ENCODE peak calls at places on chromosome 11, in four cellular contexts. One of them, this sample, is unnamed.

GRCh38 chr11:94809251-94809650 is 41.1 kb downstream of the AMOTL1 start:
- DNase-seq in OCI-LY7: no peak
- DNase-seq in heart left ventricle: no peak
- DNase-seq in A549: no peak
- DNase-seq in this sample: no peak

GRCh38 chr11:124865181-124865901 is at the start of gene ROBO3:
- DNase-seq in OCI-LY7: no peak
- DNase-seq in heart left ventricle: peak
- DNase-seq in A549: no peak
- DNase-seq in this sample: no peak

GRCh38 chr11:2314525-2315394 is 12.9 kb downstream of the TSPAN32 start:
- DNase-seq in OCI-LY7: no peak
- DNase-seq in heart left ventricle: peak
- DNase-seq in A549: no peak
- DNase-seq in this sample: peak

GRCh38 chr11:10893713-10894112 is 35.9 kb upstream of the ZBED5 start:
- DNase-seq in OCI-LY7: no peak
- DNase-seq in heart left ventricle: peak
- DNase-seq in A549: peak
- DNase-seq in this sample: peak

GRCh38 chr11:1757861-1758610 is 5.7 kb downstream of the CTSD start:
- DNase-seq in OCI-LY7: no peak
- DNase-seq in heart left ventricle: no peak
- DNase-seq in A549: no peak
- DNase-seq in this sample: no peak

GRCh38 chr11:6900327-6900999 is 8.2 kb upstream of the OR2D2 start:
- DNase-seq in OCI-LY7: peak
- DNase-seq in heart left ventricle: no peak
- DNase-seq in A549: no peak
- DNase-seq in this sample: no peak

GRCh38 chr11:121086866-121087265 is 14.2 kb upstream of the TECTA start:
- DNase-seq in OCI-LY7: no peak
- DNase-seq in heart left ventricle: no peak
- DNase-seq in A549: no peak
- DNase-seq in this sample: no peak

GRCh38 chr11:22508691-22509090 is 116.9 kb downstream of the FANCF start:
- DNase-seq in OCI-LY7: no peak
- DNase-seq in heart left ventricle: no peak
- DNase-seq in A549: no peak
- DNase-seq in this sample: no peak

GRCh38 chr11:85626496-85626895 is 648 bp downstream of the DLG2 start:
- DNase-seq in OCI-LY7: no peak
- DNase-seq in heart left ventricle: no peak
- DNase-seq in A549: no peak
- DNase-seq in this sample: peak

GRCh38 chr11:66489636-66490035 is 9.4 kb downstream of the DPP3 start:
- DNase-seq in OCI-LY7: no peak
- DNase-seq in heart left ventricle: peak
- DNase-seq in A549: no peak
- DNase-seq in this sample: no peak

GRCh38 chr11:697028-697491 is 1.4 kb downstream of the TMEM80 start:
- DNase-seq in OCI-LY7: peak
- DNase-seq in heart left ventricle: no peak
- DNase-seq in A549: no peak
- DNase-seq in this sample: peak

GRCh38 chr11:87666730-87667129 is 508.5 kb downstream of the RAB38 start:
- DNase-seq in OCI-LY7: no peak
- DNase-seq in heart left ventricle: no peak
- DNase-seq in A549: no peak
- DNase-seq in this sample: no peak

GRCh38 chr11:2940166-2940929 is 11.1 kb upstream of the PHLDA2 start:
- DNase-seq in OCI-LY7: no peak
- DNase-seq in heart left ventricle: peak
- DNase-seq in A549: peak
- DNase-seq in this sample: peak

GRCh38 chr11:47950396-47950795 is 30.0 kb upstream of the PTPRJ start:
- DNase-seq in OCI-LY7: peak
- DNase-seq in heart left ventricle: no peak
- DNase-seq in A549: no peak
- DNase-seq in this sample: no peak

GRCh38 chr11:68090706-68091105 is 30.5 kb downstream of the CHKA start:
- DNase-seq in OCI-LY7: peak
- DNase-seq in heart left ventricle: peak
- DNase-seq in A549: no peak
- DNase-seq in this sample: peak

GRCh38 chr11:59899532-59899931 is 20.9 kb downstream of the OOSP3 start:
- DNase-seq in OCI-LY7: no peak
- DNase-seq in heart left ventricle: no peak
- DNase-seq in A549: no peak
- DNase-seq in this sample: no peak

GRCh38 chr11:84800755-84801346 is 826.3 kb downstream of the DLG2 start:
- DNase-seq in OCI-LY7: no peak
- DNase-seq in heart left ventricle: no peak
- DNase-seq in A549: peak
- DNase-seq in this sample: no peak

GRCh38 chr11:290621-291231 is 1.8 kb downstream of the PGGHG start:
- DNase-seq in OCI-LY7: no peak
- DNase-seq in heart left ventricle: no peak
- DNase-seq in A549: no peak
- DNase-seq in this sample: peak

GRCh38 chr11:24900960-24901549 is 404.2 kb downstream of the LUZP2 start:
- DNase-seq in OCI-LY7: no peak
- DNase-seq in heart left ventricle: no peak
- DNase-seq in A549: no peak
- DNase-seq in this sample: no peak

GRCh38 chr11:2074266-2074825 is 64.8 kb downstream of the IGF2 start:
- DNase-seq in OCI-LY7: peak
- DNase-seq in heart left ventricle: no peak
- DNase-seq in A549: no peak
- DNase-seq in this sample: no peak

GRCh38 chr11:26651916-26652315 is 69.9 kb downstream of the SLC5A12 start:
- DNase-seq in OCI-LY7: no peak
- DNase-seq in heart left ventricle: no peak
- DNase-seq in A549: no peak
- DNase-seq in this sample: no peak

GRCh38 chr11:103529217-103529684 is 420.0 kb downstream of the DYNC2H1 start:
- DNase-seq in OCI-LY7: no peak
- DNase-seq in heart left ventricle: no peak
- DNase-seq in A549: peak
- DNase-seq in this sample: no peak

GRCh38 chr11:70072471-70073187 is 5.5 kb upstream of the ANO1 start:
- DNase-seq in OCI-LY7: no peak
- DNase-seq in heart left ventricle: no peak
- DNase-seq in A549: no peak
- DNase-seq in this sample: no peak

GRCh38 chr11:107707807-107708206 is 4.0 kb downstream of the SLN start:
- DNase-seq in OCI-LY7: no peak
- DNase-seq in heart left ventricle: no peak
- DNase-seq in A549: no peak
- DNase-seq in this sample: no peak

GRCh38 chr11:119721129-119722120 is 7.6 kb downstream of the NECTIN1 start:
- DNase-seq in OCI-LY7: no peak
- DNase-seq in heart left ventricle: peak
- DNase-seq in A549: peak
- DNase-seq in this sample: no peak

GRCh38 chr11:66626382-66626781 is 10.0 kb downstream of the RBM14 start:
- DNase-seq in OCI-LY7: no peak
- DNase-seq in heart left ventricle: no peak
- DNase-seq in A549: no peak
- DNase-seq in this sample: no peak

GRCh38 chr11:74024630-74025029 is 15.7 kb upstream of the UCP3 start:
- DNase-seq in OCI-LY7: no peak
- DNase-seq in heart left ventricle: peak
- DNase-seq in A549: no peak
- DNase-seq in this sample: peak

GRCh38 chr11:117016246-117016645 is 82.0 kb downstream of the SIK3 start:
- DNase-seq in OCI-LY7: no peak
- DNase-seq in heart left ventricle: no peak
- DNase-seq in A549: no peak
- DNase-seq in this sample: no peak

GRCh38 chr11:78038697-78039313 is 15.7 kb upstream of the KCTD14 start:
- DNase-seq in OCI-LY7: no peak
- DNase-seq in heart left ventricle: no peak
- DNase-seq in A549: no peak
- DNase-seq in this sample: peak

GRCh38 chr11:116984186-116984585 is 114.0 kb downstream of the SIK3 start:
- DNase-seq in OCI-LY7: no peak
- DNase-seq in heart left ventricle: no peak
- DNase-seq in A549: no peak
- DNase-seq in this sample: no peak

GRCh38 chr11:132943737-132944556 is 588.4 kb downstream of the OPCML start:
- DNase-seq in OCI-LY7: no peak
- DNase-seq in heart left ventricle: no peak
- DNase-seq in A549: no peak
- DNase-seq in this sample: no peak
- H3K4me3 ChIP-seq in OCI-LY7: no peak
- H3K4me3 ChIP-seq in heart left ventricle: peak
- H3K4me3 ChIP-seq in A549: no peak
- H3K4me3 ChIP-seq in this sample: no peak

GRCh38 chr11:128288368-128288767 is 299.0 kb downstream of the ETS1 start:
- DNase-seq in OCI-LY7: no peak
- DNase-seq in heart left ventricle: no peak
- DNase-seq in A549: no peak
- DNase-seq in this sample: no peak

GRCh38 chr11:128291043-128291442 is 296.3 kb downstream of the ETS1 start:
- DNase-seq in OCI-LY7: peak
- DNase-seq in heart left ventricle: no peak
- DNase-seq in A549: no peak
- DNase-seq in this sample: no peak

GRCh38 chr11:128291835-128292234 is 295.5 kb downstream of the ETS1 start:
- DNase-seq in OCI-LY7: peak
- DNase-seq in heart left ventricle: no peak
- DNase-seq in A549: no peak
- DNase-seq in this sample: no peak

GRCh38 chr11:128289048-128289447 is 298.3 kb downstream of the ETS1 start:
- DNase-seq in OCI-LY7: no peak
- DNase-seq in heart left ventricle: no peak
- DNase-seq in A549: no peak
- DNase-seq in this sample: no peak

DNA sequence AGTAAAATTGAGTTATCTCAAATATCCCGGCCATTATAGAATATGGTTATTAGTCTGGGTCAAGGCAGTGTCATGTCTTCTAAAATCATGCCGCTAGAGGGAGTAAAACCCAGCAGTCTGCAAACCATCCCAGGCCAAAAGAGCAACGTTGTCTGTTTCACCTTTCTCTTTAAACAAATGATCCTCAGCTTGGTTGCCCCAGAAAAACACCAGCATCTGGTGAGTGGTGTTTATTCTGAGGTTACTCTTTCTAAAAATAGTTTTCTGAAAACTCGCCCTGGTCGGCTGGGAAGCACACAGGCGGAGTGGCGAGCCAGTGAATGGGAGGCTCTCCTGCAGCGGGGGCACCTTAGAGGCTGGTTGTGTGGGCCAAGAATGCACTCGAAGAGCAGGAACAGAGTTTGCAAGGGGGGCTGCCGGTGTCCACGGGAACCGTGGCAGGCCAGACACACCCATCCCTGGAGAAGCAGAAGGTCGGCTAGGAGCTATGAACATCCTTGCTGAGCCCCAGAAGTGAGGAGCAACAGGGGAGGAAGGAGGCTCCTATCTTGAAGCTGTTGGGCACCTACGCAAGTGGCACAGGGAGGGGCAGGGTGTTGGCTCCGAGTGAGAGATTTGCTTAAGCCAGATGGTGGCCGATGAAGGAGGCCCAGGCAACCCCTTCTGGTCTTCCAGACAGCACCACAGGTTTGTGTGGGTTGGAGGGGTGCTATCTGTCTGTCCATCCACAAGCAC is 297.1 kb downstream of the ETS1 start:
- DNase-seq in OCI-LY7: peak
- DNase-seq in heart left ventricle: peak
- DNase-seq in A549: peak
- DNase-seq in this sample: peak
- H3K4me3 ChIP-seq in OCI-LY7: peak
- H3K4me3 ChIP-seq in heart left ventricle: no peak
- H3K4me3 ChIP-seq in A549: no peak
- H3K4me3 ChIP-seq in this sample: no peak

GRCh38 chr11:35963911-35964310 is 20.0 kb downstream of the LDLRAD3 start:
- DNase-seq in OCI-LY7: no peak
- DNase-seq in heart left ventricle: peak
- DNase-seq in A549: no peak
- DNase-seq in this sample: no peak

GRCh38 chr11:35964846-35965245 is 21.0 kb downstream of the LDLRAD3 start:
- DNase-seq in OCI-LY7: no peak
- DNase-seq in heart left ventricle: no peak
- DNase-seq in A549: no peak
- DNase-seq in this sample: peak

GRCh38 chr11:35968386-35969088 is 24.7 kb downstream of the LDLRAD3 start:
- DNase-seq in OCI-LY7: no peak
- DNase-seq in heart left ventricle: no peak
- DNase-seq in A549: no peak
- DNase-seq in this sample: no peak

GRCh38 chr11:35967042-35967441 is 23.2 kb downstream of the LDLRAD3 start:
- DNase-seq in OCI-LY7: no peak
- DNase-seq in heart left ventricle: peak
- DNase-seq in A549: no peak
- DNase-seq in this sample: no peak

DNA sequence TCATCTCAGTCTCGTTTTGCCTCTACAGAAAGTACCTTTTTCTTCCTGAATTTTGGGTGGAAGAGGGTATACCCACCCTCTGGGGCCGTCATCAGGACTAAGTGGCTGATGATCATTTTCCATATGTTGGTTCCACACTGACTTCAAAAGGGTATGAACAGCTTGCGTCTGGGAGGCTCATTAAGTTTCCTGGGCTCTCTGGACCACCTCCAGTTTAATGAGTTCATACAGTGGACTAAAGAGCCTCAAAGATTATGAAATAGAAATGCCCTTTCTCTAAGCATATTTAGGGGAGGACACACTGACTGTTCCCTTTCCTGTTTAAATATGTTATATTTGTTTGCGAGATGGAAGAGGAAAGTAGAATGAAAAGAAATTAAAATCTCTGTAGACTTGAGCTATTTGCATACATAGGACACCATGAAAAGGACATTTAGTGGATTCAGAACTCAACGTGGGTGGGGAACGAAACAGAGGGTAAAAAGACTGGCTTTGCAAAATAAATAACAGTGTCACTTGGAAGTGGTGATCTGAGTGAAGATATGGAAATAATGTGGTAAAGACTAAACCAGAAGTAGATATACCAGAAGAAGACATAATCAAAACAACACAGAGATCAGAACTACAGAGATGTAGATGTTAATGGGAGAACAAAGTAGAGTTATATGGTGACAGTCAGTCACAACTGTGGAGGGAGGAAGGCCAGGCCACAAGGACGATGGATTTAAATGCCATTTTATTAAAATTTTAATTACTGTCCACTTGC is 18.7 kb downstream of the LDLRAD3 start:
- DNase-seq in OCI-LY7: no peak
- DNase-seq in heart left ventricle: no peak
- DNase-seq in A549: no peak
- DNase-seq in this sample: no peak
- H3K4me3 ChIP-seq in OCI-LY7: no peak
- H3K4me3 ChIP-seq in heart left ventricle: no peak
- H3K4me3 ChIP-seq in A549: no peak
- H3K4me3 ChIP-seq in this sample: no peak

GRCh38 chr11:105202844-105203548 is 63.4 kb upstream of the CARD18 start:
- DNase-seq in OCI-LY7: no peak
- DNase-seq in heart left ventricle: no peak
- DNase-seq in A549: no peak
- DNase-seq in this sample: no peak
- H3K4me3 ChIP-seq in OCI-LY7: no peak
- H3K4me3 ChIP-seq in heart left ventricle: no peak
- H3K4me3 ChIP-seq in A549: no peak
- H3K4me3 ChIP-seq in this sample: no peak

This sample was measured in thyroid gland.